ENCODE peak calls at places on chromosomes 13 and 19, in ten cellular contexts. One of them, this sample, is unnamed.

GRCh38 chr19:40424637-40425449 is 949 bp downstream of the SERTAD1 start:
- DNase-seq in dorsolateral prefrontal cortex: no peak
- DNase-seq in breast epithelium: no peak
- DNase-seq in AG10803: peak
- DNase-seq in choroid plexus epithelial cell: peak
- DNase-seq in AG09309: no peak
- DNase-seq in AG04449: no peak
- DNase-seq in fibroblast of lung: peak
- DNase-seq in epithelial cell of proximal tubule: no peak
- DNase-seq in sigmoid colon: no peak
- DNase-seq in this sample: no peak

GRCh38 chr19:13082192-13083007 is 20.3 kb downstream of the LYL1 start:
- DNase-seq in fibroblast of lung: peak
- DNase-seq in choroid plexus epithelial cell: peak
- DNase-seq in AG09309: no peak
- DNase-seq in sigmoid colon: no peak
- DNase-seq in dorsolateral prefrontal cortex: no peak
- DNase-seq in AG04449: no peak
- DNase-seq in epithelial cell of proximal tubule: no peak
- DNase-seq in AG10803: peak
- DNase-seq in breast epithelium: no peak
- DNase-seq in this sample: peak

GRCh38 chr13:62933809-62934208 is 1518.2 kb upstream of the PCDH20 start:
- DNase-seq in AG10803: no peak
- DNase-seq in dorsolateral prefrontal cortex: no peak
- DNase-seq in breast epithelium: no peak
- DNase-seq in epithelial cell of proximal tubule: no peak
- DNase-seq in sigmoid colon: no peak
- DNase-seq in choroid plexus epithelial cell: no peak
- DNase-seq in AG09309: no peak
- DNase-seq in fibroblast of lung: no peak
- DNase-seq in AG04449: no peak
- DNase-seq in this sample: no peak

GRCh38 chr19:40718774-40719391 is 2.0 kb downstream of the ITPKC start:
- DNase-seq in dorsolateral prefrontal cortex: no peak
- DNase-seq in epithelial cell of proximal tubule: no peak
- DNase-seq in breast epithelium: peak
- DNase-seq in AG10803: peak
- DNase-seq in sigmoid colon: peak
- DNase-seq in AG09309: no peak
- DNase-seq in fibroblast of lung: peak
- DNase-seq in AG04449: no peak
- DNase-seq in choroid plexus epithelial cell: peak
- DNase-seq in this sample: no peak

GRCh38 chr13:112608212-112608611 is 20.3 kb upstream of the TUBGCP3 start:
- DNase-seq in choroid plexus epithelial cell: no peak
- DNase-seq in AG04449: no peak
- DNase-seq in breast epithelium: no peak
- DNase-seq in fibroblast of lung: no peak
- DNase-seq in AG09309: no peak
- DNase-seq in dorsolateral prefrontal cortex: no peak
- DNase-seq in sigmoid colon: no peak
- DNase-seq in AG10803: no peak
- DNase-seq in epithelial cell of proximal tubule: no peak
- DNase-seq in this sample: no peak

GRCh38 chr19:39038098-39038497 is 5.7 kb upstream of the FBXO27 start:
- DNase-seq in AG09309: no peak
- DNase-seq in breast epithelium: no peak
- DNase-seq in fibroblast of lung: peak
- DNase-seq in sigmoid colon: no peak
- DNase-seq in dorsolateral prefrontal cortex: peak
- DNase-seq in epithelial cell of proximal tubule: no peak
- DNase-seq in AG04449: no peak
- DNase-seq in choroid plexus epithelial cell: peak
- DNase-seq in AG10803: peak
- DNase-seq in this sample: no peak

GRCh38 chr19:32018014-32018413 is 327.4 kb upstream of the ZNF507 start:
- DNase-seq in breast epithelium: no peak
- DNase-seq in AG04449: peak
- DNase-seq in choroid plexus epithelial cell: peak
- DNase-seq in dorsolateral prefrontal cortex: no peak
- DNase-seq in AG09309: no peak
- DNase-seq in epithelial cell of proximal tubule: peak
- DNase-seq in sigmoid colon: peak
- DNase-seq in fibroblast of lung: peak
- DNase-seq in AG10803: peak
- DNase-seq in this sample: peak

GRCh38 chr13:82802528-82802927 is 1079.7 kb downstream of the SLITRK1 start:
- DNase-seq in breast epithelium: no peak
- DNase-seq in fibroblast of lung: no peak
- DNase-seq in choroid plexus epithelial cell: no peak
- DNase-seq in epithelial cell of proximal tubule: no peak
- DNase-seq in dorsolateral prefrontal cortex: no peak
- DNase-seq in AG09309: no peak
- DNase-seq in AG10803: no peak
- DNase-seq in sigmoid colon: no peak
- DNase-seq in AG04449: no peak
- DNase-seq in this sample: no peak

GRCh38 chr19:46297700-46298476 is 1.0 kb downstream of the HIF3A start:
- DNase-seq in breast epithelium: peak
- DNase-seq in AG10803: no peak
- DNase-seq in dorsolateral prefrontal cortex: peak
- DNase-seq in choroid plexus epithelial cell: peak
- DNase-seq in sigmoid colon: peak
- DNase-seq in AG09309: no peak
- DNase-seq in AG04449: no peak
- DNase-seq in fibroblast of lung: no peak
- DNase-seq in epithelial cell of proximal tubule: no peak
- DNase-seq in this sample: no peak

GRCh38 chr19:14333101-14333871 is 48.0 kb upstream of the ADGRE5 start:
- DNase-seq in sigmoid colon: no peak
- DNase-seq in epithelial cell of proximal tubule: no peak
- DNase-seq in AG04449: no peak
- DNase-seq in AG09309: no peak
- DNase-seq in choroid plexus epithelial cell: peak
- DNase-seq in fibroblast of lung: peak
- DNase-seq in dorsolateral prefrontal cortex: no peak
- DNase-seq in breast epithelium: no peak
- DNase-seq in AG10803: no peak
- DNase-seq in this sample: no peak

GRCh38 chr19:3335431-3336350 is 30.7 kb upstream of the NFIC start:
- DNase-seq in AG04449: no peak
- DNase-seq in fibroblast of lung: peak
- DNase-seq in choroid plexus epithelial cell: no peak
- DNase-seq in AG10803: peak
- DNase-seq in breast epithelium: no peak
- DNase-seq in epithelial cell of proximal tubule: no peak
- DNase-seq in dorsolateral prefrontal cortex: no peak
- DNase-seq in AG09309: no peak
- DNase-seq in sigmoid colon: peak
- DNase-seq in this sample: no peak

GRCh38 chr13:39196957-39197644 is 158.8 kb downstream of the NHLRC3 start:
- DNase-seq in sigmoid colon: no peak
- DNase-seq in AG09309: no peak
- DNase-seq in fibroblast of lung: peak
- DNase-seq in dorsolateral prefrontal cortex: no peak
- DNase-seq in epithelial cell of proximal tubule: no peak
- DNase-seq in AG10803: no peak
- DNase-seq in breast epithelium: no peak
- DNase-seq in AG04449: no peak
- DNase-seq in choroid plexus epithelial cell: no peak
- DNase-seq in this sample: no peak

GRCh38 chr13:31236211-31236786 is 36.5 kb downstream of the B3GLCT start:
- DNase-seq in epithelial cell of proximal tubule: peak
- DNase-seq in AG04449: peak
- DNase-seq in AG10803: peak
- DNase-seq in fibroblast of lung: peak
- DNase-seq in choroid plexus epithelial cell: peak
- DNase-seq in AG09309: peak
- DNase-seq in dorsolateral prefrontal cortex: no peak
- DNase-seq in sigmoid colon: no peak
- DNase-seq in breast epithelium: no peak
- DNase-seq in this sample: peak

GRCh38 chr13:73090812-73091187 is 32.0 kb downstream of the KLF5 start:
- DNase-seq in epithelial cell of proximal tubule: no peak
- DNase-seq in AG10803: no peak
- DNase-seq in choroid plexus epithelial cell: no peak
- DNase-seq in AG04449: no peak
- DNase-seq in AG09309: no peak
- DNase-seq in sigmoid colon: no peak
- DNase-seq in breast epithelium: no peak
- DNase-seq in dorsolateral prefrontal cortex: no peak
- DNase-seq in fibroblast of lung: no peak
- DNase-seq in this sample: no peak

GRCh38 chr19:30168760-30169159 is 203.4 kb upstream of the ZNF536 start:
- DNase-seq in choroid plexus epithelial cell: no peak
- DNase-seq in AG04449: no peak
- DNase-seq in dorsolateral prefrontal cortex: no peak
- DNase-seq in breast epithelium: no peak
- DNase-seq in fibroblast of lung: no peak
- DNase-seq in AG10803: no peak
- DNase-seq in AG09309: no peak
- DNase-seq in epithelial cell of proximal tubule: no peak
- DNase-seq in sigmoid colon: no peak
- DNase-seq in this sample: no peak

GRCh38 chr13:45953082-45953481 is 99.5 kb downstream of the ZC3H13 start:
- DNase-seq in AG10803: no peak
- DNase-seq in dorsolateral prefrontal cortex: no peak
- DNase-seq in AG04449: no peak
- DNase-seq in AG09309: no peak
- DNase-seq in fibroblast of lung: no peak
- DNase-seq in sigmoid colon: no peak
- DNase-seq in choroid plexus epithelial cell: no peak
- DNase-seq in epithelial cell of proximal tubule: no peak
- DNase-seq in breast epithelium: no peak
- DNase-seq in this sample: no peak
- TF ChIP-seq CTCF in AG10803: no peak
- TF ChIP-seq CTCF in dorsolateral prefrontal cortex: no peak
- TF ChIP-seq CTCF in AG04449: no peak
- TF ChIP-seq CTCF in AG09309: no peak
- TF ChIP-seq CTCF in fibroblast of lung: no peak
- TF ChIP-seq CTCF in sigmoid colon: no peak
- TF ChIP-seq CTCF in choroid plexus epithelial cell: no peak
- TF ChIP-seq CTCF in epithelial cell of proximal tubule: no peak
- TF ChIP-seq CTCF in breast epithelium: no peak
- TF ChIP-seq CTCF in this sample: no peak

DNA sequence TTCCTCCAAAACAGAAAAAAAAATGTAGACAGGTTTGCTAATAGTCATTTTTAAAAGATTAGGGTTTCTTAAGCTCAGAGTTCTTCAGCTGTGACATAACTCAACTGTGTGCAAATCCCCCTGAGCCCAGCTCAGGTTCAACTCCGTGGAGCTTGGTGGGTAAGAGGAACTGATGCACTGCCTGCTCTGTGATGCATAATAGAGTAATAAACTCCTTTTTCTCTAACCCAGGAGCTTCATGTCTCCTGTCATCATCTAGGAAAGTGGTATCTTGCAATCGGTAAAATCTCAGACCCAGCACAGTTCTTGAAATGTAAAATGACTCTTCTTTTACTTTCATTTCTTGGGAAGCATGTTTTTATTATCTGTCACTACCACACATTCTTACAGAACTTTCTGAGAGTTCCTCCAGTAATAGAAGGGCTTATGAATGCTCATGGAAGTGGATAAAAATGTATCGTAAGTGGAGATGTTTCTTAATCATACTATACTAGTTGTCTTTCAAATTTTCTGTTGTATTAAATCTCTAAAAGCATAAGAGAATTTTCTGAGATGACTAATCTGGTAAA is 123.8 kb upstream of the PCDH9 start:
- DNase-seq in choroid plexus epithelial cell: peak
- DNase-seq in epithelial cell of proximal tubule: no peak
- DNase-seq in sigmoid colon: no peak
- DNase-seq in AG10803: peak
- DNase-seq in AG04449: no peak
- DNase-seq in fibroblast of lung: peak
- DNase-seq in breast epithelium: no peak
- DNase-seq in AG09309: no peak
- DNase-seq in dorsolateral prefrontal cortex: no peak
- DNase-seq in this sample: no peak
- H3K4me3 ChIP-seq in choroid plexus epithelial cell: peak
- H3K4me3 ChIP-seq in epithelial cell of proximal tubule: no peak
- H3K4me3 ChIP-seq in sigmoid colon: peak
- H3K4me3 ChIP-seq in AG10803: peak
- H3K4me3 ChIP-seq in AG04449: no peak
- H3K4me3 ChIP-seq in fibroblast of lung: peak
- H3K4me3 ChIP-seq in breast epithelium: no peak
- H3K4me3 ChIP-seq in AG09309: no peak
- H3K4me3 ChIP-seq in dorsolateral prefrontal cortex: no peak
- H3K4me3 ChIP-seq in this sample: no peak

DNA sequence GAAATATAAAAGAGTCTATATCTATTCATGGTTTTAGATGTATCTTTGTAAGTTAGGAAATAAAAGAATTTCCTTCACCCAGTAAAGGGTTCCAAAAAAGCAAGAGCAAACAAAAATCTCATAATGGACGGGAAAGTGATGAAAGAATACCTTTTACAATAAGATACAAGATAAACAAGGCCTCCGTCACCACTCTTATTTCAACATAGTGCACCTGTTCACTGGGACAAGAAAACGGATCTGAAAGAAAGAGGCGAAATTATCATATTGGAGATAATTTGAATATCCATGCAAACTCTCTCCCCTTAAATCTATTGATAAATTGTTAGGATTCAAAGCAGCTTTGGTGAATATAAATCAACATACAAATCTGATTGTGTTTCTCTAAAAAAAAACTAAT is 877 bp upstream of the NLRP11 start:
- DNase-seq in dorsolateral prefrontal cortex: no peak
- DNase-seq in epithelial cell of proximal tubule: no peak
- DNase-seq in AG04449: no peak
- DNase-seq in fibroblast of lung: no peak
- DNase-seq in sigmoid colon: no peak
- DNase-seq in choroid plexus epithelial cell: no peak
- DNase-seq in AG09309: no peak
- DNase-seq in AG10803: no peak
- DNase-seq in breast epithelium: no peak
- DNase-seq in this sample: no peak
- TF ChIP-seq CTCF in dorsolateral prefrontal cortex: no peak
- TF ChIP-seq CTCF in epithelial cell of proximal tubule: no peak
- TF ChIP-seq CTCF in AG04449: no peak
- TF ChIP-seq CTCF in fibroblast of lung: no peak
- TF ChIP-seq CTCF in sigmoid colon: no peak
- TF ChIP-seq CTCF in choroid plexus epithelial cell: no peak
- TF ChIP-seq CTCF in AG09309: no peak
- TF ChIP-seq CTCF in AG10803: no peak
- TF ChIP-seq CTCF in breast epithelium: no peak
- TF ChIP-seq CTCF in this sample: no peak

DNA sequence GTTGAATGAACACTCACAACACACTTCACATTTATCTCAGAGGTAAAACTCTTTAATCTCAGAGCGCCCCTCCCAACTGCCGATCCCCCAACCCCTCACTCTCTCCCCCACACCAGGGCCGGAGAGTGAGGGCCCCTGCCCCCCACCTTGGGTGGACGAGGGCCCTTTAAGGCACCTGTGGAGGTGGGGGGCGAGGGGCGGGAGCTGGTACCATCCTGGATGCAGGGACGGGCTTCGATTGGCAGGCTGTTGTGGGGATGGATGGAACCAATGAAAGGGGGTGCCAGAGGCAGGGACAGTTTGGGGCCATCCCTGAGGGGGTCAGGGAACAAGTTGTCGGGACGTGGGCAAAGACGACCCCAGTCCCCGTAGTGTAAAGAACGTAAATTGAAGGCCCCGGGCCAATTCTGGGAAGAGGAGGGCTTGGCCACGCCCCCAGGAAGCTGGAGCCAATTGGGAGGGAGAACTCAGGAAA is 1.7 kb upstream of the PNKP start:
- DNase-seq in sigmoid colon: no peak
- DNase-seq in dorsolateral prefrontal cortex: no peak
- DNase-seq in AG10803: no peak
- DNase-seq in choroid plexus epithelial cell: no peak
- DNase-seq in AG04449: no peak
- DNase-seq in fibroblast of lung: no peak
- DNase-seq in breast epithelium: no peak
- DNase-seq in AG09309: no peak
- DNase-seq in epithelial cell of proximal tubule: no peak
- DNase-seq in this sample: no peak
- H3K4me3 ChIP-seq in sigmoid colon: peak
- H3K4me3 ChIP-seq in dorsolateral prefrontal cortex: peak
- H3K4me3 ChIP-seq in AG10803: peak
- H3K4me3 ChIP-seq in choroid plexus epithelial cell: peak
- H3K4me3 ChIP-seq in AG04449: peak
- H3K4me3 ChIP-seq in fibroblast of lung: peak
- H3K4me3 ChIP-seq in breast epithelium: peak
- H3K4me3 ChIP-seq in AG09309: peak
- H3K4me3 ChIP-seq in epithelial cell of proximal tubule: peak
- H3K4me3 ChIP-seq in this sample: peak

This sample was measured in astrocyte of the cerebellum.